ENCODE peak calls at places on chromosomes 13 and 19, in nine cellular contexts. N is activated naive CD8-positive, alpha-beta T cell treated with anti-CD3 and anti-CD28 coated beads, Interleukin-2, amount 50 U/mL, for 24 hours; A is hypothalamus; W is stimulated activated CD8-positive, alpha-beta memory T cell treated with anti-CD3 and anti-CD28 coated beads, Interleukin-15, amount 100 ng/mL, for 4 hours; B is SK-N-SH; L is islet precursor cell; R is iris pigment epithelial cell; T is choroid plexus epithelial cell; M is non-pigmented ciliary epithelial cell. E is an unnamed sample.

GRCh38 chr13:85405316-85405897 is 393.8 kb downstream of the SLITRK6 start:
- DNase-seq in N (no peak), A (peak), W (no peak), B (no peak), L (no peak), R (no peak), T (no peak), M (no peak), E (no peak)

GRCh38 chr13:46735425-46735824 is 61.5 kb downstream of the ESD start:
- DNase-seq in N (no peak), A (no peak), W (no peak), B (peak), L (no peak), R (no peak), T (no peak), M (no peak), E (no peak)

GRCh38 chr19:52961981-52962380 is 700 bp downstream of the ZNF816 start:
- DNase-seq in N (no peak), A (no peak), W (no peak), B (no peak), L (no peak), R (peak), T (no peak), M (no peak), E (no peak)

GRCh38 chr13:84844473-84844872 is 954.7 kb downstream of the SLITRK6 start:
- DNase-seq in N (no peak), A (no peak), W (no peak), B (peak), L (no peak), R (no peak), T (peak), M (no peak), E (no peak)

GRCh38 chr19:46725036-46725820 is 8.3 kb upstream of the PRKD2 start:
- DNase-seq in N (no peak), A (no peak), W (no peak), B (no peak), L (no peak), R (no peak), T (peak), M (no peak), E (no peak)

GRCh38 chr13:98658131-98658530 is 81.2 kb upstream of the STK24 start:
- DNase-seq in N (no peak), A (no peak), W (no peak), B (no peak), L (no peak), R (no peak), T (no peak), M (no peak), E (no peak)

GRCh38 chr19:19034204-19034624 is 811 bp downstream of the ARMC6 start:
- DNase-seq in N (peak), A (no peak), W (peak), B (peak), L (peak), R (peak), T (peak), M (peak), E (peak)

GRCh38 chr13:61202042-61202441 is 213.6 kb downstream of the PCDH20 start:
- DNase-seq in N (no peak), A (no peak), W (no peak), B (no peak), L (no peak), R (no peak), T (no peak), M (no peak), E (no peak)

GRCh38 chr19:47719047-47719885 is 6.0 kb downstream of the EHD2 start:
- DNase-seq in N (no peak), A (no peak), W (no peak), B (peak), L (peak), R (peak), T (peak), M (peak), E (no peak)

GRCh38 chr13:94494021-94494420 is 14.5 kb upstream of the DCT start:
- DNase-seq in N (no peak), A (no peak), W (no peak), B (peak), L (no peak), R (no peak), T (no peak), M (no peak), E (no peak)

GRCh38 chr19:22532388-22533310 is 101.5 kb upstream of the ZNF492 start:
- DNase-seq in N (no peak), A (peak), W (no peak), B (no peak), L (no peak), R (peak), T (no peak), M (no peak), E (no peak)

GRCh38 chr19:30286378-30286777 is 85.8 kb upstream of the ZNF536 start:
- DNase-seq in N (no peak), A (no peak), W (no peak), B (no peak), L (no peak), R (no peak), T (no peak), M (no peak), E (no peak)

GRCh38 chr13:48304132-48304876 is 753 bp downstream of the RB1 start:
- DNase-seq in N (peak), A (no peak), W (no peak), B (peak), L (no peak), R (peak), T (peak), M (no peak), E (peak)

GRCh38 chr13:111219306-111219705 is 101.1 kb upstream of the TEX29 start:
- DNase-seq in N (no peak), A (no peak), W (no peak), B (no peak), L (no peak), R (peak), T (peak), M (peak), E (no peak)

E was measured in naive thymus-derived CD4-positive, alpha-beta T cell.